ENCODE peak calls at places on chromosomes 2 and 18, in ten cellular contexts. One of them, this sample, is unnamed.
A peak's percentile ranks its signal among the peaks of the same experiment; 100 is the strongest.

GRCh38 chr2:239588451-239589269 is 187.8 kb upstream of the HDAC4 start:
- DNase-seq in CD8-positive, alpha-beta T cell: no peak
- DNase-seq in HCT116: no peak
- DNase-seq in heart right ventricle: no peak
- DNase-seq in fibroblast of lung: no peak
- DNase-seq in tibial artery: peak; percentile 51
- DNase-seq in BE2C: peak; percentile 4
- DNase-seq in right lobe of liver: peak; percentile 31
- DNase-seq in psoas muscle: no peak
- DNase-seq in cardiac muscle cell: no peak
- DNase-seq in this sample: no peak

GRCh38 chr2:9074930-9075329 is 71.4 kb upstream of the MBOAT2 start:
- DNase-seq in heart right ventricle: no peak
- DNase-seq in tibial artery: no peak
- DNase-seq in right lobe of liver: no peak
- DNase-seq in CD8-positive, alpha-beta T cell: no peak
- DNase-seq in fibroblast of lung: no peak
- DNase-seq in psoas muscle: no peak
- DNase-seq in cardiac muscle cell: no peak
- DNase-seq in BE2C: no peak
- DNase-seq in HCT116: no peak
- DNase-seq in this sample: no peak

GRCh38 chr2:136135924-136136906 is 18.3 kb upstream of the CXCR4 start:
- DNase-seq in cardiac muscle cell: no peak
- DNase-seq in fibroblast of lung: no peak
- DNase-seq in psoas muscle: no peak
- DNase-seq in tibial artery: no peak
- DNase-seq in CD8-positive, alpha-beta T cell: peak; percentile 71
- DNase-seq in heart right ventricle: no peak
- DNase-seq in right lobe of liver: no peak
- DNase-seq in HCT116: no peak
- DNase-seq in BE2C: no peak
- DNase-seq in this sample: no peak

GRCh38 chr18:36366994-36367839 is 69.7 kb downstream of the FHOD3 start:
- DNase-seq in fibroblast of lung: no peak
- DNase-seq in right lobe of liver: no peak
- DNase-seq in cardiac muscle cell: peak; percentile 70
- DNase-seq in heart right ventricle: peak; percentile 75
- DNase-seq in CD8-positive, alpha-beta T cell: no peak
- DNase-seq in BE2C: no peak
- DNase-seq in tibial artery: peak; percentile 86
- DNase-seq in psoas muscle: peak; percentile 20
- DNase-seq in HCT116: no peak
- DNase-seq in this sample: no peak

GRCh38 chr2:149098722-149099121 is 60.2 kb downstream of the LYPD6B start:
- DNase-seq in psoas muscle: no peak
- DNase-seq in HCT116: no peak
- DNase-seq in heart right ventricle: no peak
- DNase-seq in fibroblast of lung: peak; percentile 23
- DNase-seq in BE2C: no peak
- DNase-seq in CD8-positive, alpha-beta T cell: no peak
- DNase-seq in tibial artery: no peak
- DNase-seq in cardiac muscle cell: no peak
- DNase-seq in right lobe of liver: no peak
- DNase-seq in this sample: peak; percentile 18

GRCh38 chr2:239467956-239468490 is 67.2 kb upstream of the HDAC4 start:
- DNase-seq in CD8-positive, alpha-beta T cell: no peak
- DNase-seq in psoas muscle: no peak
- DNase-seq in HCT116: no peak
- DNase-seq in cardiac muscle cell: no peak
- DNase-seq in heart right ventricle: no peak
- DNase-seq in tibial artery: peak; percentile 49
- DNase-seq in right lobe of liver: no peak
- DNase-seq in BE2C: no peak
- DNase-seq in fibroblast of lung: no peak
- DNase-seq in this sample: no peak

GRCh38 chr18:45060102-45060501 is 379.4 kb downstream of the SETBP1 start:
- DNase-seq in heart right ventricle: no peak
- DNase-seq in tibial artery: no peak
- DNase-seq in HCT116: no peak
- DNase-seq in fibroblast of lung: peak; percentile 20
- DNase-seq in right lobe of liver: no peak
- DNase-seq in BE2C: no peak
- DNase-seq in psoas muscle: no peak
- DNase-seq in cardiac muscle cell: no peak
- DNase-seq in CD8-positive, alpha-beta T cell: no peak
- DNase-seq in this sample: no peak

GRCh38 chr18:35155403-35156117 is 85.3 kb upstream of the ZNF397 start:
- DNase-seq in right lobe of liver: no peak
- DNase-seq in tibial artery: no peak
- DNase-seq in heart right ventricle: no peak
- DNase-seq in CD8-positive, alpha-beta T cell: peak; percentile 16
- DNase-seq in psoas muscle: no peak
- DNase-seq in fibroblast of lung: peak; percentile 60
- DNase-seq in HCT116: no peak
- DNase-seq in cardiac muscle cell: peak; percentile 61
- DNase-seq in BE2C: peak; percentile 66
- DNase-seq in this sample: peak; percentile 75

GRCh38 chr2:220856486-220856885 is 715.6 kb downstream of the EPHA4 start:
- DNase-seq in fibroblast of lung: no peak
- DNase-seq in right lobe of liver: no peak
- DNase-seq in psoas muscle: no peak
- DNase-seq in BE2C: no peak
- DNase-seq in heart right ventricle: no peak
- DNase-seq in tibial artery: no peak
- DNase-seq in cardiac muscle cell: peak; percentile 7
- DNase-seq in CD8-positive, alpha-beta T cell: no peak
- DNase-seq in HCT116: no peak
- DNase-seq in this sample: no peak

GRCh38 chr2:200432296-200432695 is 77.6 kb downstream of the KCTD18 start:
- DNase-seq in cardiac muscle cell: no peak
- DNase-seq in HCT116: no peak
- DNase-seq in BE2C: no peak
- DNase-seq in heart right ventricle: no peak
- DNase-seq in fibroblast of lung: no peak
- DNase-seq in psoas muscle: no peak
- DNase-seq in CD8-positive, alpha-beta T cell: no peak
- DNase-seq in right lobe of liver: no peak
- DNase-seq in tibial artery: no peak
- DNase-seq in this sample: no peak

GRCh38 chr2:174615951-174616436 is 18.4 kb upstream of the WIPF1 start:
- DNase-seq in heart right ventricle: no peak
- DNase-seq in BE2C: no peak
- DNase-seq in right lobe of liver: no peak
- DNase-seq in CD8-positive, alpha-beta T cell: no peak
- DNase-seq in fibroblast of lung: peak; percentile 38
- DNase-seq in HCT116: no peak
- DNase-seq in tibial artery: no peak
- DNase-seq in psoas muscle: no peak
- DNase-seq in cardiac muscle cell: no peak
- DNase-seq in this sample: no peak

GRCh38 chr2:236073246-236073645 is 94.9 kb downstream of the GBX2 start:
- DNase-seq in cardiac muscle cell: no peak
- DNase-seq in fibroblast of lung: no peak
- DNase-seq in HCT116: no peak
- DNase-seq in CD8-positive, alpha-beta T cell: no peak
- DNase-seq in tibial artery: no peak
- DNase-seq in right lobe of liver: no peak
- DNase-seq in heart right ventricle: no peak
- DNase-seq in BE2C: no peak
- DNase-seq in psoas muscle: no peak
- DNase-seq in this sample: no peak

GRCh38 chr2:206614825-206615224 is 27.5 kb upstream of the FAM237A start:
- DNase-seq in right lobe of liver: no peak
- DNase-seq in tibial artery: no peak
- DNase-seq in heart right ventricle: no peak
- DNase-seq in psoas muscle: no peak
- DNase-seq in fibroblast of lung: peak; percentile 6
- DNase-seq in cardiac muscle cell: no peak
- DNase-seq in BE2C: no peak
- DNase-seq in CD8-positive, alpha-beta T cell: no peak
- DNase-seq in HCT116: no peak
- DNase-seq in this sample: no peak

GRCh38 chr2:41966920-41967319 is 80.9 kb upstream of the PKDCC start:
- DNase-seq in psoas muscle: peak; percentile 43
- DNase-seq in right lobe of liver: no peak
- DNase-seq in heart right ventricle: peak; percentile 31
- DNase-seq in CD8-positive, alpha-beta T cell: no peak
- DNase-seq in HCT116: no peak
- DNase-seq in cardiac muscle cell: no peak
- DNase-seq in tibial artery: peak; percentile 86
- DNase-seq in BE2C: no peak
- DNase-seq in fibroblast of lung: no peak
- DNase-seq in this sample: no peak

GRCh38 chr2:19848029-19848750 is 53.6 kb downstream of the TTC32 start:
- DNase-seq in tibial artery: no peak
- DNase-seq in heart right ventricle: no peak
- DNase-seq in cardiac muscle cell: no peak
- DNase-seq in BE2C: no peak
- DNase-seq in fibroblast of lung: no peak
- DNase-seq in psoas muscle: no peak
- DNase-seq in right lobe of liver: no peak
- DNase-seq in HCT116: no peak
- DNase-seq in CD8-positive, alpha-beta T cell: no peak
- DNase-seq in this sample: no peak

GRCh38 chr2:218002792-218003191 is at the start of gene TNS1:
- DNase-seq in fibroblast of lung: peak; percentile 66
- DNase-seq in HCT116: no peak
- DNase-seq in tibial artery: peak; percentile 88
- DNase-seq in CD8-positive, alpha-beta T cell: no peak
- DNase-seq in psoas muscle: peak; percentile 70
- DNase-seq in heart right ventricle: no peak
- DNase-seq in BE2C: peak; percentile 40
- DNase-seq in cardiac muscle cell: no peak
- DNase-seq in right lobe of liver: no peak
- DNase-seq in this sample: peak; percentile 80

GRCh38 chr18:62450546-62451395 is 72.1 kb upstream of the ZCCHC2 start:
- DNase-seq in psoas muscle: peak; percentile 85
- DNase-seq in cardiac muscle cell: peak; percentile 19
- DNase-seq in heart right ventricle: peak; percentile 66
- DNase-seq in tibial artery: peak; percentile 95
- DNase-seq in CD8-positive, alpha-beta T cell: no peak
- DNase-seq in HCT116: peak; percentile 86
- DNase-seq in BE2C: peak; percentile 60
- DNase-seq in fibroblast of lung: peak; percentile 78
- DNase-seq in right lobe of liver: peak; percentile 92
- DNase-seq in this sample: peak; percentile 83

GRCh38 chr18:54956506-54956905 is 2.8 kb downstream of the CCDC68 start:
- DNase-seq in psoas muscle: no peak
- DNase-seq in cardiac muscle cell: no peak
- DNase-seq in CD8-positive, alpha-beta T cell: no peak
- DNase-seq in heart right ventricle: no peak
- DNase-seq in fibroblast of lung: no peak
- DNase-seq in tibial artery: no peak
- DNase-seq in HCT116: no peak
- DNase-seq in right lobe of liver: no peak
- DNase-seq in BE2C: no peak
- DNase-seq in this sample: no peak
- TF ChIP-seq CTCF in psoas muscle: no peak
- TF ChIP-seq CTCF in cardiac muscle cell: no peak
- TF ChIP-seq CTCF in CD8-positive, alpha-beta T cell: no peak
- TF ChIP-seq CTCF in heart right ventricle: no peak
- TF ChIP-seq CTCF in fibroblast of lung: no peak
- TF ChIP-seq CTCF in tibial artery: no peak
- TF ChIP-seq CTCF in HCT116: no peak
- TF ChIP-seq CTCF in right lobe of liver: no peak
- TF ChIP-seq CTCF in BE2C: no peak
- TF ChIP-seq CTCF in this sample: no peak

GRCh38 chr18:2531751-2532150 is 39.6 kb downstream of the METTL4 start:
- DNase-seq in psoas muscle: no peak
- DNase-seq in heart right ventricle: no peak
- DNase-seq in right lobe of liver: no peak
- DNase-seq in HCT116: no peak
- DNase-seq in BE2C: no peak
- DNase-seq in CD8-positive, alpha-beta T cell: no peak
- DNase-seq in tibial artery: no peak
- DNase-seq in fibroblast of lung: no peak
- DNase-seq in cardiac muscle cell: no peak
- DNase-seq in this sample: no peak
- H3K4me3 ChIP-seq in psoas muscle: no peak overlapping the region
- H3K4me3 ChIP-seq in heart right ventricle: no peak overlapping the region
- H3K4me3 ChIP-seq in right lobe of liver: no peak overlapping the region
- H3K4me3 ChIP-seq in HCT116: no peak overlapping the region
- H3K4me3 ChIP-seq in BE2C: no peak overlapping the region
- H3K4me3 ChIP-seq in CD8-positive, alpha-beta T cell: no peak overlapping the region
- H3K4me3 ChIP-seq in tibial artery: no peak overlapping the region
- H3K4me3 ChIP-seq in fibroblast of lung: no peak overlapping the region
- H3K4me3 ChIP-seq in cardiac muscle cell: no peak overlapping the region
- H3K4me3 ChIP-seq in this sample: no peak overlapping the region

DNA sequence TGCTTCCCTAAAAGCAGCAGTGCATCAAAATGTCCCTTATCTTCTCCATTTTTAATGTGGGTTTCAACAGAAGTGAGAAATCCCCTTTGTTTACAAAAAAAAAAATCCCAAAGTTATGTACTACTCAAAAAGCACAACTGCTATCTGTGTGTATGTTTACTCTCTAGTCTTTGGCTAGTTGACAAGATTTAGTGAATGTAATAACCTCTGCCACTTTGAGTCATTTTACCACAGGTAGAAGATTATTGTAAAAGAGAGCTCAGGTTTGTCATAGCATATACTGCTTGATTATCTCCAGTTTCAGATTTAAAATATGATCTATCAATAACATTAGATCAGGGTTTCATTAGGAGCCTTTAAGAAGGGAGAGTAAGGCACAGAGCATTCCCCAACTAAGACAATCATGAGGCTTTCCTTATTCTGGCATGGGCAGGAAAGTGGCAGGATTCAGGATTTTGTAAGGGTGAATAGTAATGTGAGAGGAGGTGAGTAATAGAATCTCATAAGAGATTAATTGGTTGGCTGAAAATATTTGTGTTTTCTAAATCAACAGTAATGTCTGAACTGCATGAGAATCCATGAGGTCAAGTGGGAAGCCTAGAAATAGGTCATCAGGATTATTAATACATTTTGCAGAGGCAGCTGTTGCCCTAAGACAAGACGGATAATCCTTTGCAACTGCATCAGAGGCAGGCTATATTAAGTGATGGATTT is 1780.3 kb upstream of the LRRTM1 start:
- DNase-seq in fibroblast of lung: no peak
- DNase-seq in tibial artery: no peak
- DNase-seq in right lobe of liver: no peak
- DNase-seq in psoas muscle: no peak
- DNase-seq in HCT116: no peak
- DNase-seq in cardiac muscle cell: no peak
- DNase-seq in heart right ventricle: no peak
- DNase-seq in CD8-positive, alpha-beta T cell: no peak
- DNase-seq in BE2C: no peak
- DNase-seq in this sample: no peak
- H3K9me3 ChIP-seq in fibroblast of lung: no peaks in the 10 kb centered on the region
- H3K9me3 ChIP-seq in tibial artery: no peaks in the 10 kb centered on the region
- H3K9me3 ChIP-seq in right lobe of liver: no peaks in the 10 kb centered on the region
- H3K9me3 ChIP-seq in psoas muscle: no peaks in the 10 kb centered on the region
- H3K9me3 ChIP-seq in HCT116: no peaks in the 10 kb centered on the region
- H3K9me3 ChIP-seq in cardiac muscle cell: no peaks in the 10 kb centered on the region
- H3K9me3 ChIP-seq in heart right ventricle: no peaks in the 10 kb centered on the region
- H3K9me3 ChIP-seq in CD8-positive, alpha-beta T cell: no peaks in the 10 kb centered on the region
- H3K9me3 ChIP-seq in BE2C: no peaks in the 10 kb centered on the region
- H3K9me3 ChIP-seq in this sample: no peaks in the 10 kb centered on the region

DNA sequence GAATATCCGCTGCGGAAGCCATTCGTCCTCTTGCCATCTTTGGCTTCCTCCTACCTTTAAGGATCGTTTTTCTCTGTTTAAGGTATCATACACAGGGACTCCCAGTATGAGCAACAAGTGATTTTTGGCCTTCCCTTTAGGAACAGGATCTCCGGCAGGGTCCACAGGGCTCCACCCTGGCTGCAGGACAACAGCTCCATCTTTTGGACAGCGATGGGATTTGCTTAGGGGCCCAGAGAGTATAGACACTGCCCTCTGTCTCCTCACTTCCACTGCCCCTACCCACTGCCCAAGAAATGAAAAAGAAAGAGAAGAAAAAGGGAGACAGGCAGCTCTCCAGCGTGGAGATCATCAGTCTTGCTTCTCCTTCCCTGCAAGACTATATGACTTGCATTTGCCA is 224.5 kb downstream of the UXS1 start:
- DNase-seq in heart right ventricle: no peak
- DNase-seq in CD8-positive, alpha-beta T cell: no peak
- DNase-seq in right lobe of liver: no peak
- DNase-seq in fibroblast of lung: no peak
- DNase-seq in tibial artery: no peak
- DNase-seq in HCT116: peak; percentile 27
- DNase-seq in psoas muscle: no peak
- DNase-seq in BE2C: peak; percentile 8
- DNase-seq in cardiac muscle cell: no peak
- DNase-seq in this sample: no peak
- TF ChIP-seq CTCF in heart right ventricle: peak; percentile 33
- TF ChIP-seq CTCF in CD8-positive, alpha-beta T cell: no peak
- TF ChIP-seq CTCF in right lobe of liver: no peak
- TF ChIP-seq CTCF in fibroblast of lung: peak; percentile 15
- TF ChIP-seq CTCF in tibial artery: no peak
- TF ChIP-seq CTCF in HCT116: peak; percentile 60
- TF ChIP-seq CTCF in psoas muscle: no peak
- TF ChIP-seq CTCF in BE2C: peak; percentile 44
- TF ChIP-seq CTCF in cardiac muscle cell: peak; percentile 31
- TF ChIP-seq CTCF in this sample: no peak